ENCODE peak calls at places on chromosomes 5 and 9, in six cellular contexts. B is GM03348; J is A172; S is stromal cell of bone marrow; X is naive thymus-derived CD4-positive, alpha-beta T cell; H is cerebellar cortex. C is an unnamed sample.

GRCh38 chr5:135645781-135646180 is 67.0 kb upstream of the CXCL14 start:
- DNase-seq in H (no peak), J (no peak), X (no peak), B (no peak), S (no peak), C (no peak)

GRCh38 chr5:139660105-139660915 is 12.2 kb downstream of the CXXC5 start:
- DNase-seq in X (no peak), B (peak; percentile 56), S (no peak), H (peak; percentile 95), J (peak; percentile 88), C (no peak)

GRCh38 chr9:109307380-109308240 is 13.2 kb downstream of the EPB41L4B start:
- DNase-seq in J (no peak), X (no peak), S (no peak), H (peak; percentile 52), B (no peak), C (no peak)

GRCh38 chr9:71210326-71210725 is 88.9 kb upstream of the TRPM3 start:
- DNase-seq in X (no peak), J (no peak), S (no peak), B (no peak), H (no peak), C (no peak)

GRCh38 chr5:59543826-59544442 is 349.6 kb downstream of the PDE4D start:
- DNase-seq in X (no peak), S (no peak), B (no peak), H (no peak), J (peak; percentile 23), C (no peak)

GRCh38 chr5:14168793-14169262 is 25.7 kb downstream of the TRIO start:
- DNase-seq in J (no peak), H (no peak), X (no peak), S (no peak), B (no peak), C (no peak)

GRCh38 chr5:72452515-72453259 is 54.5 kb downstream of the ZNF366 start:
- DNase-seq in H (no peak), X (no peak), J (peak; percentile 82), B (peak; percentile 84), S (peak; percentile 95), C (no peak)

GRCh38 chr9:129141066-129142041 is 30.1 kb downstream of the PTPA start:
- DNase-seq in J (peak; percentile 71), X (no peak), S (peak; percentile 91), B (peak; percentile 71), H (peak; percentile 54), C (peak; percentile 76)